ENCODE peak calls at places on chromosomes 4 and X, in eight cellular contexts. One of them, this sample, is unnamed.

GRCh38 chr4:169015237-169015636 is 5.2 kb upstream of the CBR4 start:
- DNase-seq in GM03348: no peak
- DNase-seq in activated T-cell treated with anti-CD3 and anti-CD28 coated beads, Interleukin-2, amount 50 U/mL, for 72 hours: no peak
- DNase-seq in astrocyte of the cerebellum: no peak
- DNase-seq in right lobe of liver: no peak
- DNase-seq in DMS 273 treated with DMSO at 0.1 percent for 48 hours: no peak
- DNase-seq in AG08396: no peak
- DNase-seq in RCC 7860: no peak
- DNase-seq in this sample: no peak

GRCh38 chrX:78659955-78660354 is 827 bp upstream of the RTL3 start:
- DNase-seq in AG08396: no peak
- DNase-seq in DMS 273 treated with DMSO at 0.1 percent for 48 hours: no peak
- DNase-seq in astrocyte of the cerebellum: no peak
- DNase-seq in GM03348: no peak
- DNase-seq in activated T-cell treated with anti-CD3 and anti-CD28 coated beads, Interleukin-2, amount 50 U/mL, for 72 hours: no peak
- DNase-seq in RCC 7860: no peak
- DNase-seq in right lobe of liver: no peak
- DNase-seq in this sample: no peak

GRCh38 chrX:11105080-11105479 is 6.1 kb upstream of the HCCS start:
- DNase-seq in right lobe of liver: no peak
- DNase-seq in GM03348: peak; percentile 13
- DNase-seq in RCC 7860: no peak
- DNase-seq in activated T-cell treated with anti-CD3 and anti-CD28 coated beads, Interleukin-2, amount 50 U/mL, for 72 hours: no peak
- DNase-seq in DMS 273 treated with DMSO at 0.1 percent for 48 hours: no peak
- DNase-seq in AG08396: no peak
- DNase-seq in astrocyte of the cerebellum: no peak
- DNase-seq in this sample: peak; percentile 65

GRCh38 chr4:128770807-128771206 is 38.7 kb upstream of the JADE1 start:
- DNase-seq in GM03348: no peak
- DNase-seq in right lobe of liver: no peak
- DNase-seq in RCC 7860: no peak
- DNase-seq in AG08396: no peak
- DNase-seq in activated T-cell treated with anti-CD3 and anti-CD28 coated beads, Interleukin-2, amount 50 U/mL, for 72 hours: no peak
- DNase-seq in astrocyte of the cerebellum: no peak
- DNase-seq in DMS 273 treated with DMSO at 0.1 percent for 48 hours: no peak
- DNase-seq in this sample: no peak

GRCh38 chr4:46844325-46844917 is 64.6 kb downstream of the COX7B2 start:
- DNase-seq in AG08396: peak; percentile 31
- DNase-seq in astrocyte of the cerebellum: peak; percentile 54
- DNase-seq in GM03348: peak; percentile 11
- DNase-seq in DMS 273 treated with DMSO at 0.1 percent for 48 hours: no peak
- DNase-seq in activated T-cell treated with anti-CD3 and anti-CD28 coated beads, Interleukin-2, amount 50 U/mL, for 72 hours: peak; percentile 58
- DNase-seq in RCC 7860: peak; percentile 29
- DNase-seq in right lobe of liver: no peak
- DNase-seq in this sample: peak; percentile 72

GRCh38 chr4:186557486-186557885 is 2.1 kb upstream of the MTNR1A start:
- DNase-seq in right lobe of liver: no peak
- DNase-seq in activated T-cell treated with anti-CD3 and anti-CD28 coated beads, Interleukin-2, amount 50 U/mL, for 72 hours: no peak
- DNase-seq in RCC 7860: no peak
- DNase-seq in GM03348: peak; percentile 45
- DNase-seq in DMS 273 treated with DMSO at 0.1 percent for 48 hours: no peak
- DNase-seq in AG08396: peak; percentile 31
- DNase-seq in astrocyte of the cerebellum: no peak
- DNase-seq in this sample: peak; percentile 61

GRCh38 chr4:76212851-76213414 is 691 bp downstream of the SCARB2 start:
- DNase-seq in GM03348: peak; percentile 30
- DNase-seq in astrocyte of the cerebellum: no peak
- DNase-seq in AG08396: no peak
- DNase-seq in right lobe of liver: no peak
- DNase-seq in DMS 273 treated with DMSO at 0.1 percent for 48 hours: no peak
- DNase-seq in activated T-cell treated with anti-CD3 and anti-CD28 coated beads, Interleukin-2, amount 50 U/mL, for 72 hours: peak; percentile 56
- DNase-seq in RCC 7860: no peak
- DNase-seq in this sample: peak; percentile 35

GRCh38 chrX:19775830-19776498 is 111.4 kb downstream of the SH3KBP1 start:
- DNase-seq in AG08396: no peak
- DNase-seq in DMS 273 treated with DMSO at 0.1 percent for 48 hours: no peak
- DNase-seq in astrocyte of the cerebellum: no peak
- DNase-seq in activated T-cell treated with anti-CD3 and anti-CD28 coated beads, Interleukin-2, amount 50 U/mL, for 72 hours: no peak
- DNase-seq in right lobe of liver: no peak
- DNase-seq in GM03348: peak; percentile 11
- DNase-seq in RCC 7860: no peak
- DNase-seq in this sample: no peak

GRCh38 chr4:53935780-53936179 is 128.6 kb downstream of the CHIC2 start:
- DNase-seq in RCC 7860: no peak
- DNase-seq in DMS 273 treated with DMSO at 0.1 percent for 48 hours: no peak
- DNase-seq in AG08396: no peak
- DNase-seq in right lobe of liver: no peak
- DNase-seq in astrocyte of the cerebellum: no peak
- DNase-seq in GM03348: peak; percentile 56
- DNase-seq in activated T-cell treated with anti-CD3 and anti-CD28 coated beads, Interleukin-2, amount 50 U/mL, for 72 hours: no peak
- DNase-seq in this sample: no peak

GRCh38 chr4:150308824-150309472 is 230.7 kb downstream of the DCLK2 start:
- DNase-seq in activated T-cell treated with anti-CD3 and anti-CD28 coated beads, Interleukin-2, amount 50 U/mL, for 72 hours: no peak
- DNase-seq in DMS 273 treated with DMSO at 0.1 percent for 48 hours: no peak
- DNase-seq in AG08396: no peak
- DNase-seq in RCC 7860: peak; percentile 15
- DNase-seq in GM03348: no peak
- DNase-seq in astrocyte of the cerebellum: no peak
- DNase-seq in right lobe of liver: no peak
- DNase-seq in this sample: peak; percentile 82

GRCh38 chrX:110287605-110288004 is 30.3 kb downstream of the AMMECR1 start:
- DNase-seq in right lobe of liver: no peak
- DNase-seq in GM03348: no peak
- DNase-seq in astrocyte of the cerebellum: no peak
- DNase-seq in RCC 7860: no peak
- DNase-seq in activated T-cell treated with anti-CD3 and anti-CD28 coated beads, Interleukin-2, amount 50 U/mL, for 72 hours: no peak
- DNase-seq in AG08396: no peak
- DNase-seq in DMS 273 treated with DMSO at 0.1 percent for 48 hours: no peak
- DNase-seq in this sample: no peak

GRCh38 chrX:63581390-63581789 is 203.6 kb downstream of the ARHGEF9 start:
- DNase-seq in GM03348: no peak
- DNase-seq in astrocyte of the cerebellum: no peak
- DNase-seq in right lobe of liver: no peak
- DNase-seq in RCC 7860: no peak
- DNase-seq in AG08396: no peak
- DNase-seq in DMS 273 treated with DMSO at 0.1 percent for 48 hours: no peak
- DNase-seq in activated T-cell treated with anti-CD3 and anti-CD28 coated beads, Interleukin-2, amount 50 U/mL, for 72 hours: no peak
- DNase-seq in this sample: no peak

GRCh38 chr4:39104255-39104654 is 42.2 kb downstream of the KLHL5 start:
- DNase-seq in right lobe of liver: no peak
- DNase-seq in activated T-cell treated with anti-CD3 and anti-CD28 coated beads, Interleukin-2, amount 50 U/mL, for 72 hours: no peak
- DNase-seq in astrocyte of the cerebellum: no peak
- DNase-seq in RCC 7860: peak; percentile 26
- DNase-seq in AG08396: no peak
- DNase-seq in DMS 273 treated with DMSO at 0.1 percent for 48 hours: no peak
- DNase-seq in GM03348: no peak
- DNase-seq in this sample: no peak

GRCh38 chr4:2619459-2619858 is 83.0 kb downstream of the FAM193A start:
- DNase-seq in DMS 273 treated with DMSO at 0.1 percent for 48 hours: no peak
- DNase-seq in GM03348: no peak
- DNase-seq in right lobe of liver: no peak
- DNase-seq in activated T-cell treated with anti-CD3 and anti-CD28 coated beads, Interleukin-2, amount 50 U/mL, for 72 hours: no peak
- DNase-seq in AG08396: no peak
- DNase-seq in astrocyte of the cerebellum: no peak
- DNase-seq in RCC 7860: no peak
- DNase-seq in this sample: no peak

GRCh38 chr4:118005883-118006282 is 28.4 kb upstream of the NDST3 start:
- DNase-seq in AG08396: no peak
- DNase-seq in GM03348: no peak
- DNase-seq in right lobe of liver: no peak
- DNase-seq in astrocyte of the cerebellum: no peak
- DNase-seq in DMS 273 treated with DMSO at 0.1 percent for 48 hours: no peak
- DNase-seq in RCC 7860: no peak
- DNase-seq in activated T-cell treated with anti-CD3 and anti-CD28 coated beads, Interleukin-2, amount 50 U/mL, for 72 hours: no peak
- DNase-seq in this sample: no peak

GRCh38 chr4:173403051-173403450 is 4.1 kb upstream of the SCRG1 start:
- DNase-seq in RCC 7860: no peak
- DNase-seq in activated T-cell treated with anti-CD3 and anti-CD28 coated beads, Interleukin-2, amount 50 U/mL, for 72 hours: no peak
- DNase-seq in DMS 273 treated with DMSO at 0.1 percent for 48 hours: no peak
- DNase-seq in GM03348: peak; percentile 34
- DNase-seq in right lobe of liver: no peak
- DNase-seq in AG08396: peak; percentile 27
- DNase-seq in astrocyte of the cerebellum: no peak
- DNase-seq in this sample: peak; percentile 29

GRCh38 chr4:183383606-183384005 is 60.8 kb upstream of the CDKN2AIP start:
- DNase-seq in DMS 273 treated with DMSO at 0.1 percent for 48 hours: no peak
- DNase-seq in AG08396: no peak
- DNase-seq in RCC 7860: no peak
- DNase-seq in GM03348: no peak
- DNase-seq in activated T-cell treated with anti-CD3 and anti-CD28 coated beads, Interleukin-2, amount 50 U/mL, for 72 hours: no peak
- DNase-seq in right lobe of liver: no peak
- DNase-seq in astrocyte of the cerebellum: no peak
- DNase-seq in this sample: no peak

GRCh38 chr4:108149588-108150380 is 18.9 kb downstream of the LEF1 start:
- DNase-seq in right lobe of liver: no peak
- DNase-seq in RCC 7860: no peak
- DNase-seq in GM03348: peak; percentile 50
- DNase-seq in DMS 273 treated with DMSO at 0.1 percent for 48 hours: no peak
- DNase-seq in AG08396: no peak
- DNase-seq in activated T-cell treated with anti-CD3 and anti-CD28 coated beads, Interleukin-2, amount 50 U/mL, for 72 hours: no peak
- DNase-seq in astrocyte of the cerebellum: peak; percentile 88
- DNase-seq in this sample: no peak

GRCh38 chr4:157674699-157675098 is 454.2 kb downstream of the GRIA2 start:
- DNase-seq in GM03348: no peak
- DNase-seq in RCC 7860: no peak
- DNase-seq in astrocyte of the cerebellum: no peak
- DNase-seq in activated T-cell treated with anti-CD3 and anti-CD28 coated beads, Interleukin-2, amount 50 U/mL, for 72 hours: no peak
- DNase-seq in right lobe of liver: no peak
- DNase-seq in DMS 273 treated with DMSO at 0.1 percent for 48 hours: no peak
- DNase-seq in AG08396: no peak
- DNase-seq in this sample: no peak

GRCh38 chr4:114384629-114385028 is 214.0 kb upstream of the UGT8 start:
- DNase-seq in DMS 273 treated with DMSO at 0.1 percent for 48 hours: no peak
- DNase-seq in RCC 7860: peak; percentile 5
- DNase-seq in AG08396: no peak
- DNase-seq in astrocyte of the cerebellum: peak; percentile 55
- DNase-seq in GM03348: peak; percentile 40
- DNase-seq in activated T-cell treated with anti-CD3 and anti-CD28 coated beads, Interleukin-2, amount 50 U/mL, for 72 hours: peak; percentile 2
- DNase-seq in right lobe of liver: no peak
- DNase-seq in this sample: peak; percentile 72

This sample was measured in ELR.